ENCODE peak calls at places on chromosome 10, in eight cellular contexts. E is upper lobe of right lung, J is colonic mucosa, A is mammary epithelial cell, F is breast epithelium, H is psoas muscle, P is dorsolateral prefrontal cortex, W is fibroblast of lung. B is an unnamed sample. For H3K27me3, the result is how much of the 10 kb centered on the place peaks cover.

GRCh38 chr10:58052772-58053171 is 214.9 kb downstream of the IPMK start:
- DNase-seq in A (no peak), F (no peak), H (no peak), E (no peak), J (no peak), P (no peak), W (no peak), B (no peak)

GRCh38 chr10:121734517-121735137 is 136.4 kb upstream of the FGFR2 start:
- DNase-seq in A (peak), E (no peak), J (no peak), F (no peak), P (no peak), H (no peak), W (peak), B (peak)

GRCh38 chr10:26738354-26738753 is 40.9 kb downstream of the PDSS1 start:
- DNase-seq in H (no peak), E (no peak), A (peak), P (no peak), F (no peak), W (no peak), J (no peak), B (no peak)

GRCh38 chr10:66642217-66642616 is 283.6 kb upstream of the LRRTM3 start:
- DNase-seq in P (no peak), W (no peak), A (peak), H (no peak), E (no peak), J (no peak), F (no peak), B (no peak)

GRCh38 chr10:78459639-78460037 is 426.0 kb downstream of the RPS24 start:
- DNase-seq in A (no peak), H (no peak), P (no peak), F (no peak), W (no peak), E (no peak), J (no peak), B (no peak)

GRCh38 chr10:119595715-119596515 is 849 bp downstream of the TIAL1 start:
- DNase-seq in A (peak), J (peak), P (peak), F (peak), W (peak), H (peak), E (peak), B (peak)

GRCh38 chr10:71810048-71810750 is 36.9 kb upstream of the VSIR start:
- DNase-seq in E (no peak), W (no peak), P (no peak), A (no peak), J (no peak), H (no peak), F (no peak), B (no peak)

GRCh38 chr10:77371848-77372247 is 265.8 kb downstream of the KCNMA1 start:
- DNase-seq in W (no peak), E (no peak), A (no peak), H (no peak), P (no peak), J (no peak), F (no peak), B (no peak)

GRCh38 chr10:122140477-122140902 is 130.6 kb upstream of the BTBD16 start:
- DNase-seq in F (no peak), E (no peak), A (peak), H (peak), W (peak), P (no peak), J (no peak), B (peak)

GRCh38 chr10:67015225-67015624 is 89.4 kb downstream of the LRRTM3 start:
- DNase-seq in E (no peak), H (no peak), P (no peak), A (no peak), F (no peak), J (no peak), W (peak), B (no peak)

GRCh38 chr10:9848981-9849380 is 1168.7 kb upstream of the CELF2 start:
- DNase-seq in P (no peak), A (no peak), E (no peak), J (no peak), F (no peak), H (no peak), W (no peak), B (no peak)

GRCh38 chr10:19699299-19699698 is 116.9 kb upstream of the PLXDC2 start:
- DNase-seq in W (no peak), A (no peak), E (no peak), F (no peak), J (no peak), P (no peak), H (no peak), B (no peak)

GRCh38 chr10:75431180-75432111 is at the start of gene LRMDA:
- DNase-seq in P (no peak), E (peak), A (no peak), F (no peak), J (peak), W (no peak), H (peak), B (peak)

GRCh38 chr10:23918090-23918704 is 290.7 kb upstream of the KIAA1217 start:
- DNase-seq in J (no peak), W (no peak), E (no peak), F (no peak), H (no peak), A (no peak), P (no peak), B (peak)

GRCh38 chr10:122181901-122182799 is 88.9 kb upstream of the BTBD16 start:
- DNase-seq in F (no peak), E (no peak), P (no peak), J (no peak), A (peak), W (peak), H (no peak), B (peak)

GRCh38 chr10:89915021-89915420 is 213.6 kb downstream of the KIF20B start:
- DNase-seq in H (no peak), P (no peak), J (no peak), A (peak), E (no peak), W (no peak), F (no peak), B (no peak)

GRCh38 chr10:2992401-2993198 is 74.7 kb upstream of the PFKP start:
- DNase-seq in H (no peak), W (no peak), F (no peak), J (no peak), P (no peak), E (no peak), A (no peak), B (no peak)

GRCh38 chr10:127196955-127197432 is 603 bp upstream of the INSYN2A start:
- DNase-seq in H (no peak), W (peak), E (no peak), A (no peak), P (no peak), F (no peak), J (no peak), B (no peak)

GRCh38 chr10:25082276-25083204 is 66.1 kb downstream of the THNSL1 start:
- DNase-seq in P (no peak), W (no peak), E (no peak), H (no peak), F (no peak), A (no peak), J (no peak), B (peak)

GRCh38 chr10:51706225-51706624 is 6.8 kb upstream of the CSTF2T start:
- DNase-seq in J (peak), F (peak), A (no peak), E (no peak), W (peak), P (no peak), H (peak), B (peak)

GRCh38 chr10:124632566-124632965 is 111.6 kb downstream of the FAM53B start:
- DNase-seq in F (no peak), H (no peak), J (no peak), P (no peak), W (peak), E (no peak), A (peak), B (no peak)

GRCh38 chr10:2921956-2922680 is 145.2 kb upstream of the PFKP start:
- DNase-seq in E (no peak), A (no peak), F (no peak), J (no peak), H (no peak), P (no peak), W (no peak), B (no peak)

GRCh38 chr10:30553018-30553624 is 76.4 kb downstream of the LYZL2 start:
- DNase-seq in F (no peak), A (no peak), W (no peak), H (no peak), J (no peak), P (no peak), E (no peak), B (peak)

GRCh38 chr10:127227663-127228062 is 31.3 kb upstream of the INSYN2A start:
- DNase-seq in H (no peak), E (no peak), W (no peak), A (no peak), J (no peak), P (no peak), F (no peak), B (no peak)

GRCh38 chr10:3889961-3890522 is 105.0 kb upstream of the KLF6 start:
- DNase-seq in H (no peak), J (no peak), W (no peak), A (peak), E (no peak), P (no peak), F (no peak), B (no peak)

GRCh38 chr10:26781797-26782196 is 79.0 kb downstream of the ABI1 start:
- DNase-seq in F (no peak), A (peak), J (no peak), H (no peak), W (no peak), E (no peak), P (no peak), B (no peak)

GRCh38 chr10:50400694-50401093 is 149.4 kb upstream of the ASAH2 start:
- DNase-seq in E (no peak), J (no peak), F (no peak), W (no peak), P (no peak), A (no peak), H (no peak), B (no peak)

GRCh38 chr10:103930449-103930848 is 12.5 kb upstream of the STN1 start:
- DNase-seq in W (no peak), A (no peak), H (no peak), P (no peak), E (no peak), J (no peak), F (no peak), B (no peak)

GRCh38 chr10:78688945-78689935 is 379.5 kb upstream of the ZMIZ1 start:
- DNase-seq in P (peak), W (no peak), F (no peak), E (no peak), H (peak), J (no peak), A (no peak), B (peak)

GRCh38 chr10:124174071-124174566 is 80.7 kb upstream of the CHST15 start:
- DNase-seq in J (peak), H (no peak), E (no peak), P (no peak), A (no peak), W (no peak), F (no peak), B (no peak)

GRCh38 chr10:14740684-14741247 is 33.9 kb downstream of the FAM107B start:
- DNase-seq in F (no peak), P (no peak), W (no peak), E (no peak), A (no peak), J (peak), H (no peak), B (no peak)

GRCh38 chr10:49611166-49611814 is 1.2 kb downstream of the SLC18A3 start:
- DNase-seq in W (no peak), H (no peak), E (peak), F (no peak), J (no peak), P (no peak), A (no peak), B (no peak)

GRCh38 chr10:103917326-103918052 is 495 bp downstream of the STN1 start:
- DNase-seq in E (peak), A (no peak), F (peak), W (no peak), P (peak), H (peak), J (peak), B (peak)

GRCh38 chr10:124894569-124895215 is 47.2 kb upstream of the ZRANB1 start:
- DNase-seq in A (no peak), P (no peak), W (no peak), E (peak), H (no peak), J (no peak), F (no peak), B (no peak)

GRCh38 chr10:115082521-115082920 is 10.6 kb upstream of the ATRNL1 start:
- DNase-seq in F (no peak), A (peak), P (no peak), W (peak), E (no peak), H (no peak), J (no peak), B (no peak)

GRCh38 chr10:114347191-114347739 is 57.0 kb downstream of the AFAP1L2 start:
- DNase-seq in W (no peak), P (no peak), J (no peak), A (no peak), E (no peak), F (no peak), H (no peak), B (no peak)

GRCh38 chr10:54908019-54908418 is 107.0 kb upstream of the PCDH15 start:
- DNase-seq in J (no peak), A (no peak), E (no peak), F (no peak), W (no peak), H (no peak), P (no peak), B (no peak)

GRCh38 chr10:131982796-131983195 is 1.1 kb upstream of the BNIP3 start:
- DNase-seq in W (no peak), J (no peak), P (no peak), E (no peak), A (no peak), F (no peak), H (no peak), B (no peak)
- H3K27ac ChIP-seq in W (no peak), J (no peak), P (peak), E (no peak), A (no peak), F (peak), H (peak), B (no peak)

GRCh38 chr10:63631971-63632370 is 110.8 kb downstream of the REEP3 start:
- DNase-seq in A (no peak), J (no peak), F (no peak), E (no peak), W (no peak), H (no peak), P (no peak), B (no peak)

GRCh38 chr10:63636812-63637211 is 115.6 kb downstream of the REEP3 start:
- DNase-seq in P (no peak), W (no peak), J (no peak), E (no peak), A (no peak), F (no peak), H (no peak), B (no peak)

GRCh38 chr10:63634488-63635090 is 113.4 kb downstream of the REEP3 start:
- DNase-seq in J (no peak), W (no peak), H (no peak), A (no peak), F (no peak), E (no peak), P (no peak), B (no peak)

GRCh38 chr10:63630928-63631685 is 109.9 kb downstream of the REEP3 start:
- DNase-seq in E (no peak), H (no peak), P (no peak), W (peak), J (no peak), A (no peak), F (no peak), B (peak)

DNA sequence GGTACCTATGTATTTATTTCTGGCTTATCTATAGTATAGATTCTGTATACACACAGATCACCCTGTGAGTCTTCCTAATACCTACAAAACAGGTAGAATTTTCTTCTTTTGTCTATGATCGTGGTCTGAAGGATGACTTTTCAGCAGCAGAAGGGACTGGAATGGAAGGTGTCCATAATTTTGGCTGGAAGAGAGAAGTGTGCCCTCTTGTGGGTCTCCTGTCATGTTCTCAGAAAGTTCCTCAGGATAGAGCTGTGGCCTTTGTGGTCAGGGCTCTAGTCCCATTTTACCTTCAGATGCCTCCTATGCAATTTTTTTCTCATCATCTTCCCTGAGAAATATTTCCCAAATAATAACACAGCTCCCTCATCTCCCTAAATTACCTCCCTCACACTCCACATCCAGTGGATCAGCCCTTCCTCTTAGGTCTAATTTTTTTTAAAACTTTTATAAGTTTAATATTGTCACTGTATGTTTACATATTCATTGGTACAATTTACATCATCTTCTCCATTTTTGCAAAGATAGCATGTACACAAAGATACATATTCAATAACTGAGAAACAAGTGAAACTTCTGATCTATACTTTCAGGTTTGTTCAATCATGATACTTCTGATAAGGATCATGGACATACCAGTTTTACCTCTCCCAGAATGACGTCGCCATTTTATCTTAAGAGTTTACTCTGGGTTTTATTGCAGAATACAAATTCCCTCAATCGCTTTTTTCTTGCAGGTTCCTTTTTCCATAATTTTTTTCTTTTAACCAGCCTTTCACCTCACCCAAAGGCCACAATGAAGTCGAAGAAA is 112.7 kb downstream of the REEP3 start:
- DNase-seq in W (peak), E (no peak), H (no peak), F (no peak), P (no peak), A (peak), J (no peak), B (peak)
- TF ChIP-seq CTCF in W (peak), E (peak), H (peak), F (no peak), P (peak), A (peak), J (peak), B (peak)

GRCh38 chr10:129967579-129968019 is 3.5 kb upstream of the EBF3 start:
- DNase-seq in P (no peak), A (no peak), W (no peak), J (no peak), H (no peak), F (no peak), E (no peak), B (no peak)
- H3K27me3 ChIP-seq in P (half or more), A (half or more), W (half or more), J (half or more), H (half or more), F (half or more), E (half or more), B (half or more)

DNA sequence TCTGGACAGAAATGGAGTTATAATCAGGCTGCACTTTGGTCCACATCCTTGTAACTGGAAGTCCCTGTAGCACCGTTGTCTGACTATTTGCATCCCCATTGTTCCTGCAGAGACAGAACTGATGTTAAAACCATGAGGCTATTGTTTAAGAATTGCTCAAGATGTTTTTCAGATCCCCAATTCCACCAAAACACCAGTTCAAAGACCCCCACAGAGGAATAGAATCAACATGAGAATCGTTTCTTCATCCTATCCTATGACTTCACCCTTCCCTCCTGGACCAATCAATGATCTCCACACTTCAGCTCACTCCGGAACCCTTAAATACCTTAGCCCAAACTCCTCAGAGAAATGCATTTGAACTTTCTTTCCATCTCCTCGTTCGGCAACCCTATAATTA is 57.1 kb upstream of the GRID1 start:
- DNase-seq in W (no peak), A (no peak), H (no peak), J (no peak), F (no peak), E (no peak), P (no peak), B (no peak)
- H3K27ac ChIP-seq in W (no peak), A (no peak), H (no peak), J (no peak), F (no peak), E (no peak), P (no peak), B (no peak)

DNA sequence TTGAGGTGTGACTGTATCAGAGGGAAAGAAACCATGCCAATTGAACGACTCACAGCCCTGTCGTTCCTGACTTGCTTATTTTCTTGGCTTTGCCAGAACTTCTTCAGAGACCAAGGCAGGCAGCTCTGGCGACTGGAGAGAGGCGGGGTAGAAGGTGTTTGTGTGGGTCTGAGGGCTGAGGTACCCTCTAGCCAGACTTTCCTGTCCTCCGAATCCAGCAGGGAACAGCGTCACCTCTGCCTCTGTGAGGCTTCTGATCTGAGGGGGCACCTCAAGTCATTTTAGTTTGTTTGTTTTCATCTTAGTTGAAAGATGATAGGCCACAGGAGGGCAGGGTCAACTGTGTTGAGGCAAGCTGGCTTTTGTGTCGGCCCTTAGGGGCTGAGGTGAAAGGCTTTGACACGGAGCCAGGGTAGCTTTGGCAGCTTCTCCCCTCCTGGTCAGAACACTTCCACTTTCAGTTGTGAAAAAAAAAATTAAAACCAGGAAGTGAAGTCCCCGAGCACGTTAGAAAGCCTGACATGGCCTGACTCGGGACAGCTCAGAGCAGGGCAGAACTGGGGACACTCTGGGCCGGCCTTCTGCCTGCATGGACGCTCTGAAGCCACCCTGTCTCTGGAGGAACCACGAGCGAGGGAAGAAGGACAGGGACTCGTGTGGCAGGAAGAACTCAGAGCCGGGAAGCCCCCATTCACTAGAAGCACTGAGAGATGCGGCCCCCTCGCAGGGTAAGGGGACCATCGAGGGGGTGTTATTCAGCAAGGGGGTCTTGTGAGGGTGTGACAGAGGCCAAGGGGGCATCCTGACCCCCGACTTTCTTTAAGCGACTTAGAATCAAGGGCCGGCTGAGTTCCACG is 2.0 kb downstream of the ACSL5 start:
- DNase-seq in A (no peak), E (peak), H (peak), F (peak), J (peak), W (peak), P (no peak), B (peak)
- TF ChIP-seq CTCF in A (no peak), E (no peak), H (no peak), F (no peak), J (no peak), W (no peak), P (no peak), B (no peak)

DNA sequence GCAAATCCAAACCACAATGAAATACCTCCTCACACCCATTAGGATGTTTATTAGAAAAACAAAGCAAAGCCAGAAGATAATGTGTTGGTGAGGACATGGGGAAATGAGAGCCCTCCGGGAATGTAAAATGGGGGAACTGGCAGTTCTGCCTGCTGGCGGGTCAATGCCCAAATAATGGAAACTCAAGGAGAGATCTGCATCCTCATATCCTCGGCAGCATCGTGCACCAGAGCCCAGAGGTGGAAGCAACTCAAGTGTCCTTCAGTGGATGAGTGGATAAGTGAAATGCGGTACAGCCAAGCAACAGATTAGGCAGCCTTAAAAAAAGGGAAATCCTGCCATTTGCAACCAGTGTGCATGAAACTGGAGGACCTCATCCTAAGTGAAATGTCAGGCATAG is 325.2 kb downstream of the WDR37 start:
- DNase-seq in F (peak), H (no peak), A (no peak), E (no peak), P (no peak), J (peak), W (no peak), B (no peak)
- H3K27me3 ChIP-seq in F (half or more), H (under half), A (under half), E (under half), P (under half), J (under half), W (under half), B (under half)

GRCh38 chr10:117610321-117610720 is 67.8 kb downstream of the EMX2 start:
- DNase-seq in F (no peak), P (no peak), W (no peak), J (no peak), H (no peak), E (no peak), A (no peak), B (no peak)
- H3K27ac ChIP-seq in F (peak), P (no peak), W (no peak), J (no peak), H (no peak), E (no peak), A (no peak), B (no peak)